ENCODE peak calls at places on chromosomes 16 and 17, in nine cellular contexts. O is IMR-90, Y is Caki2, V is T follicular helper cell, W is EL, D is sigmoid colon, S is NCI-H774, Z is progenitor cell of endocrine pancreas, X is tibial nerve. P is an unnamed sample.

GRCh38 chr16:50841081-50841886 is 99.4 kb downstream of the CYLD start:
- DNase-seq in S (no peak), Y (no peak), X (no peak), D (no peak), O (no peak), V (peak; percentile 4), W (no peak), Z (peak; percentile 8), P (peak; percentile 80)

GRCh38 chr17:29116652-29117439 is 63.4 kb downstream of the MYO18A start:
- DNase-seq in V (peak; percentile 65), O (peak; percentile 47), W (peak; percentile 65), D (peak; percentile 87), X (peak; percentile 85), S (peak; percentile 27), Z (peak; percentile 78), Y (peak; percentile 35), P (peak; percentile 90)

GRCh38 chr17:6506679-6507231 is 49.6 kb downstream of the PITPNM3 start:
- DNase-seq in W (peak; percentile 73), V (no peak), D (peak; percentile 66), S (no peak), O (no peak), X (no peak), Y (peak; percentile 81), Z (no peak), P (no peak)

GRCh38 chr17:5399767-5400166 is 19.7 kb downstream of the NUP88 start:
- DNase-seq in W (no peak), D (no peak), V (no peak), S (no peak), X (no peak), O (peak; percentile 17), Z (no peak), Y (no peak), P (no peak)

GRCh38 chr16:76277099-76278030 is at the start of gene CNTNAP4:
- DNase-seq in D (peak; percentile 81), S (no peak), V (no peak), Y (no peak), X (peak; percentile 7), W (no peak), O (no peak), Z (no peak), P (no peak)

GRCh38 chr17:28741358-28742349 is 2.2 kb upstream of the TRAF4 start:
- DNase-seq in D (no peak), W (no peak), V (no peak), X (no peak), Z (no peak), Y (no peak), O (no peak), S (no peak), P (no peak)

GRCh38 chr16:54177857-54178490 is 108.6 kb downstream of the IRX3 start:
- DNase-seq in X (no peak), O (no peak), Z (no peak), S (no peak), W (no peak), Y (no peak), V (no peak), D (no peak), P (no peak)

GRCh38 chr16:57113042-57113453 is 20.7 kb downstream of the CPNE2 start:
- DNase-seq in V (no peak), W (peak; percentile 37), X (no peak), Z (no peak), S (no peak), Y (peak; percentile 20), D (no peak), O (peak; percentile 34), P (no peak)

GRCh38 chr16:68740628-68741346 is 3.7 kb downstream of the CDH1 start:
- DNase-seq in X (no peak), Y (no peak), D (no peak), W (no peak), S (no peak), O (no peak), V (no peak), Z (no peak), P (no peak)

GRCh38 chr16:73082608-73083007 is 34.7 kb upstream of the ZFHX3 start:
- DNase-seq in W (peak; percentile 94), X (no peak), V (no peak), D (peak; percentile 77), S (no peak), Y (peak; percentile 85), O (peak; percentile 98), Z (no peak), P (no peak)

GRCh38 chr16:945271-946047 is 25.3 kb downstream of the LMF1 start:
- DNase-seq in D (no peak), O (peak; percentile 16), V (no peak), Z (no peak), S (no peak), W (no peak), X (no peak), Y (no peak), P (no peak)

GRCh38 chr17:78523939-78524655 is 53.1 kb downstream of the DNAH17 start:
- DNase-seq in W (no peak), X (no peak), O (no peak), V (no peak), D (no peak), S (no peak), Y (no peak), Z (no peak), P (no peak)

GRCh38 chr17:41402161-41402560 is 4.8 kb upstream of the KRT31 start:
- DNase-seq in V (no peak), S (no peak), W (peak; percentile 42), Z (no peak), X (no peak), Y (no peak), O (peak; percentile 20), D (no peak), P (no peak)

GRCh38 chr17:69608808-69609494 is 194.5 kb downstream of the MAP2K6 start:
- DNase-seq in W (peak; percentile 93), V (no peak), Y (peak; percentile 59), O (peak; percentile 96), X (no peak), D (no peak), Z (no peak), S (no peak), P (no peak)

GRCh38 chr16:77467929-77468328 is 33.1 kb upstream of the ADAMTS18 start:
- DNase-seq in V (no peak), Z (no peak), Y (no peak), O (no peak), S (no peak), D (no peak), X (no peak), W (no peak), P (no peak)

GRCh38 chr16:81908466-81909230 is 102.6 kb downstream of the SDR42E1 start:
- DNase-seq in S (no peak), D (peak; percentile 52), Y (no peak), W (no peak), O (no peak), V (no peak), X (no peak), Z (no peak), P (no peak)

GRCh38 chr16:12390074-12390473 is 413.5 kb downstream of the SNX29 start:
- DNase-seq in W (no peak), V (no peak), O (peak; percentile 71), Z (no peak), S (no peak), D (no peak), Y (no peak), X (no peak), P (no peak)

GRCh38 chr17:17231621-17232302 is 5.2 kb downstream of the FLCN start:
- DNase-seq in O (no peak), V (no peak), S (no peak), X (no peak), D (peak; percentile 40), Y (no peak), Z (no peak), W (no peak), P (no peak)

GRCh38 chr16:79644977-79645667 is 44.6 kb upstream of the MAF start:
- DNase-seq in X (no peak), D (no peak), V (no peak), O (no peak), W (no peak), Z (no peak), S (no peak), Y (no peak), P (no peak)

GRCh38 chr17:40936437-40936971 is 942 bp downstream of the KRT23 start:
- DNase-seq in S (no peak), O (no peak), X (no peak), Y (no peak), D (no peak), Z (no peak), W (no peak), V (no peak), P (no peak)

GRCh38 chr17:8832711-8833352 is 33.7 kb upstream of the MFSD6L start:
- DNase-seq in S (peak; percentile 0), O (no peak), V (no peak), Y (no peak), X (no peak), W (peak; percentile 8), D (no peak), Z (no peak), P (peak; percentile 84)

GRCh38 chr17:46035112-46035818 is 36.2 kb downstream of the STH start:
- DNase-seq in V (no peak), S (no peak), Z (no peak), O (no peak), D (no peak), X (no peak), Y (peak; percentile 28), W (no peak), P (no peak)

GRCh38 chr16:78689536-78689935 is 590.1 kb downstream of the WWOX start:
- DNase-seq in Z (no peak), D (no peak), W (no peak), S (no peak), O (no peak), V (no peak), X (no peak), Y (no peak), P (no peak)

GRCh38 chr16:64094992-64095579 is 1026.8 kb downstream of the CDH11 start:
- DNase-seq in Z (no peak), V (no peak), O (peak; percentile 33), W (peak; percentile 4), D (no peak), S (no peak), X (no peak), Y (no peak), P (no peak)

GRCh38 chr17:44830359-44831269 is 527 bp upstream of the GJC1 start:
- DNase-seq in X (no peak), Y (peak; percentile 54), S (no peak), Z (no peak), D (peak; percentile 74), O (no peak), V (no peak), W (peak; percentile 49), P (no peak)

GRCh38 chr17:70987867-70988340 is 818.6 kb downstream of the KCNJ2 start:
- DNase-seq in V (no peak), S (no peak), O (no peak), D (no peak), W (no peak), Z (no peak), X (no peak), Y (no peak), P (no peak)

GRCh38 chr16:89359296-89360147 is 130.8 kb downstream of the ANKRD11 start:
- DNase-seq in S (no peak), V (no peak), D (no peak), Y (no peak), O (no peak), Z (no peak), X (no peak), W (no peak), P (no peak)

GRCh38 chr17:31663576-31663975 is 195.5 kb downstream of the COPRS start:
- DNase-seq in W (no peak), X (no peak), Z (no peak), Y (peak; percentile 35), S (no peak), V (no peak), D (no peak), O (peak; percentile 28), P (no peak)

GRCh38 chr17:79814966-79815835 is 18.3 kb upstream of the CBX8 start:
- DNase-seq in O (no peak), Y (no peak), S (no peak), D (peak; percentile 69), Z (no peak), X (no peak), V (no peak), W (peak; percentile 37), P (no peak)

GRCh38 chr17:2051388-2052237 is 3.3 kb upstream of the HIC1 start:
- DNase-seq in D (peak; percentile 65), S (no peak), O (no peak), Y (no peak), X (no peak), Z (no peak), W (no peak), V (no peak), P (peak; percentile 81)

GRCh38 chr16:80570106-80570478 is 29.3 kb downstream of the DYNLRB2 start:
- DNase-seq in W (peak; percentile 68), Z (no peak), V (no peak), X (no peak), S (no peak), Y (no peak), D (no peak), O (peak; percentile 37), P (no peak)